ENCODE peak calls at places on chromosome 14, in nine cellular contexts. M is cardiac fibroblast, N is stomach, O is fibroblast of lung, L is endothelial cell of umbilical vein, H is choroid plexus epithelial cell, G is SJSA1, K is AG04450, Y is SK-N-MC. F is an unnamed sample.

GRCh38 chr14:71372411-71372838 is 465.2 kb downstream of the PCNX1 start:
- DNase-seq in O (peak), N (no peak), L (peak), G (no peak), M (peak), Y (no peak), H (peak), K (peak), F (peak)

GRCh38 chr14:75335588-75335987 is 57.0 kb downstream of the FOS start:
- DNase-seq in L (no peak), H (no peak), M (no peak), O (no peak), G (no peak), K (no peak), N (no peak), Y (no peak), F (no peak)

GRCh38 chr14:23530360-23531055 is 21.1 kb downstream of the ZFHX2 start:
- DNase-seq in M (peak), K (no peak), L (no peak), N (no peak), G (no peak), O (no peak), H (no peak), Y (no peak), F (no peak)

GRCh38 chr14:35965425-35965824 is 139.3 kb downstream of the BRMS1L start:
- DNase-seq in M (no peak), Y (no peak), L (no peak), G (no peak), N (no peak), K (no peak), O (no peak), H (no peak), F (no peak)

GRCh38 chr14:67240168-67240932 is 885 bp upstream of the PALS1 start:
- DNase-seq in L (no peak), M (peak), Y (no peak), H (no peak), G (peak), K (no peak), O (no peak), N (peak), F (no peak)

GRCh38 chr14:71410578-71411279 is 503.5 kb downstream of the PCNX1 start:
- DNase-seq in G (no peak), L (no peak), H (peak), O (no peak), N (no peak), K (no peak), Y (no peak), M (peak), F (no peak)

GRCh38 chr14:85421166-85421877 is 108.6 kb upstream of the FLRT2 start:
- DNase-seq in Y (no peak), O (peak), K (peak), H (peak), L (no peak), G (peak), M (peak), N (no peak), F (peak)

GRCh38 chr14:51224551-51224950 is 15.5 kb upstream of the TMX1 start:
- DNase-seq in M (no peak), Y (no peak), K (no peak), H (peak), L (no peak), G (no peak), N (no peak), O (peak), F (peak)

GRCh38 chr14:79583738-79584405 is 627.4 kb downstream of the DIO2 start:
- DNase-seq in M (peak), H (peak), N (no peak), L (no peak), K (peak), Y (no peak), O (peak), G (no peak), F (peak)

GRCh38 chr14:68043752-68044151 is 224.2 kb downstream of the RAD51B start:
- DNase-seq in Y (no peak), H (no peak), L (no peak), G (no peak), K (no peak), N (no peak), M (no peak), O (no peak), F (no peak)

GRCh38 chr14:102540310-102541028 is 30.9 kb upstream of the ANKRD9 start:
- DNase-seq in K (peak), N (no peak), O (peak), Y (peak), H (peak), L (no peak), G (no peak), M (peak), F (peak)

GRCh38 chr14:34750670-34751069 is 36.3 kb upstream of the CFL2 start:
- DNase-seq in M (peak), Y (no peak), O (peak), K (peak), H (peak), G (no peak), N (no peak), L (peak), F (peak)

GRCh38 chr14:37591941-37592287 is 3.1 kb downstream of the FOXA1 start:
- DNase-seq in G (no peak), L (no peak), O (no peak), N (peak), K (no peak), M (no peak), Y (no peak), H (no peak), F (no peak)

GRCh38 chr14:81170829-81171195 is 49.9 kb downstream of the GTF2A1 start:
- DNase-seq in G (no peak), L (no peak), H (no peak), N (no peak), Y (no peak), K (no peak), O (no peak), M (no peak), F (no peak)

GRCh38 chr14:81172881-81173280 is 47.9 kb downstream of the GTF2A1 start:
- DNase-seq in M (no peak), Y (no peak), K (no peak), L (no peak), N (no peak), G (no peak), H (peak), O (peak), F (no peak)

GRCh38 chr14:81169711-81170103 is 51.1 kb downstream of the GTF2A1 start:
- DNase-seq in G (no peak), K (no peak), Y (no peak), M (peak), L (peak), H (peak), O (no peak), N (peak), F (no peak)

GRCh38 chr14:81170104-81170828 is 50.5 kb downstream of the GTF2A1 start:
- DNase-seq in G (peak), O (peak), L (peak), H (peak), M (peak), Y (peak), K (peak), N (peak), F (peak)

GRCh38 chr14:81172353-81172752 is 48.4 kb downstream of the GTF2A1 start:
- DNase-seq in O (no peak), N (no peak), K (no peak), L (no peak), M (no peak), G (no peak), Y (no peak), H (peak), F (no peak)
- H3K4me3 ChIP-seq in O (no peak), N (no peak), K (no peak), L (no peak), M (no peak), G (no peak), Y (no peak), H (no peak), F (no peak)

GRCh38 chr14:91388551-91388975 is 29.1 kb downstream of the CCDC88C start:
- DNase-seq in L (no peak), M (no peak), G (no peak), N (no peak), K (no peak), H (no peak), O (no peak), Y (no peak), F (no peak)
- H3K4me3 ChIP-seq in L (no peak), M (no peak), G (no peak), N (no peak), K (no peak), H (no peak), O (no peak), Y (no peak), F (no peak)

DNA sequence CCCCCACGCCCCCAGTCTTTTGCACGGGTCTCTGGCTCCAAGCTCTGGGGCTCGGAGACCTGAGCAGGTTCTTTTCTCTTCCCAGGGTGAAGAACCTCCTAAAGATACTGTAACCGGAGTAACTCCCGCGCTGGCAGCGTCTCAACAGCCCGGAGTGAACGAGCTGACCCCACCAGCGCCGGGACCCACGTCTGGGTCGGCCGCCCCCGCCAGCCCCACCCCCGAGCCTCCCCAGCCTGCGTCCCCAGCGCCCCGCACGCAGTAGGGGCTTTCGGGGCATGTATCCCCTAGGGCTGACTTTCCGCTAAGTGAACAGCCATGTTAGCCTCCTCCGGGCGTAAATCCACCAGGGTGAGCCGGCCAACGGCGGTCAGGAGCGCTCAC is 834 bp downstream of the SLC35F4 start:
- DNase-seq in K (no peak), N (no peak), G (no peak), H (no peak), O (no peak), Y (no peak), M (no peak), L (no peak), F (no peak)
- H3K4me3 ChIP-seq in K (no peak), N (peak), G (no peak), H (no peak), O (no peak), Y (no peak), M (no peak), L (no peak), F (peak)

GRCh38 chr14:64939817-64940190 is 2.7 kb downstream of the GPX2 start:
- DNase-seq in G (no peak), N (no peak), O (no peak), Y (no peak), M (no peak), H (no peak), L (no peak), K (no peak), F (no peak)

GRCh38 chr14:64937821-64938193 is 4.7 kb downstream of the GPX2 start:
- DNase-seq in K (no peak), M (peak), G (no peak), H (peak), N (no peak), L (peak), O (peak), Y (no peak), F (no peak)

GRCh38 chr14:64938972-64939816 is 3.4 kb downstream of the GPX2 start:
- DNase-seq in Y (no peak), G (no peak), L (no peak), H (no peak), N (no peak), O (no peak), K (no peak), M (no peak), F (no peak)

GRCh38 chr14:64935508-64935907 is 7.0 kb downstream of the GPX2 start:
- DNase-seq in H (no peak), Y (no peak), M (no peak), N (no peak), L (no peak), K (no peak), O (no peak), G (no peak), F (no peak)

DNA sequence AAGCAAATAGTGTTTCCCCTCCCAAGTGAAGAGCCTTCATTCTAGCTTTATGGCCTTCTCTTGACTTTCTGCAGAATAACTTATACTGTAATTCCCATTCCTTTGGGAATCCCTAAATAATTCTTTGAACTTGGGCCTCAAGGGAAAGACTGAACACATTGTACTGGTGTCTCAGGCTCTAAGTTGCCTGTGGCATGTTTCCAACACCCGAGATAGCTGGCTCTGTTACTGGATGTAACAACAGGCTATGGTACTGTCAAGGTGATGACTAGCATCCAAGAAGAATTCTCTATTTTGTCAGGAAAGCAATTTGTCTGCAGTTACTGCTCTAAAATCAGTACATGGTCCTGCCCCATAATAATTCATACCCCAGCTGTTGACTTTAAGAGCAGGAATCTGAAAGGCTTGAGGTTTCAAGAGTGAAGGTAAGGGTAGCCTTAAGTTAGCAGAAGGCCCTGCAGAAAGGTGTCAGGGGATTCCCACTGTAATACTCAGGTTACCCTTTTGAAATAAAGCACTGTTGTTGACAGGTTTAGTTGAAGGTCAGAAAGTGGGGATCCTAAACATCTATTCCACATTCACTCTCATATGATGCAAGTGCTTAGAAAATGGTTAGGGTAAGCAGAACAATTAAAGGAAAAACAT is 5.2 kb downstream of the GPX2 start:
- DNase-seq in Y (no peak), L (no peak), H (peak), N (no peak), O (no peak), K (no peak), M (peak), G (no peak), F (peak)
- H3K4me3 ChIP-seq in Y (no peak), L (no peak), H (no peak), N (no peak), O (no peak), K (no peak), M (no peak), G (no peak), F (no peak)

DNA sequence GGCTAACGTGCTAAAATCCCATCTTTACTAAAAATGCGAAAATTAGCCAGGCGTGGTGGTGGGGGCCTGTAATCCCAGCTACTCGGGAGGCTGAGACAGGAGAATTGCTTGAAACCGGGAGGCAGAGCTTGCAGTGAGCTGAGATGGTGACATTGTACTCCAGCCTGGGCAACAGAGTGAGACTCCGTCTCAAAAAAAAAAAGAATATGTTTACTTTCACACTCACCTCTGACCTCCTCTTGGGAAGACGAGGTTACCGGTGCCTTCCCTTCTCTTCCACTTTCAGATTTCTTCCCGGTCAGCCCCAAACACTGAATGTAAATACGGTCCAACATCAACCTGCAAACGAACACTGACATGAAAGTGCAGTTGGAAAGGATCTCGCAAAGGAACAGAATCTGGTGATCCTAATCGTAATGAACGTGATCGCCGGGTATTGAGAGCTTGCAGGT is 31.8 kb upstream of the PPP1R13B start:
- DNase-seq in G (no peak), K (no peak), O (no peak), L (no peak), N (no peak), H (no peak), Y (no peak), M (no peak), F (no peak)
- H3K4me3 ChIP-seq in G (no peak), K (no peak), O (no peak), L (no peak), N (peak), H (no peak), Y (no peak), M (no peak), F (no peak)

GRCh38 chr14:100012478-100012925 is 52.7 kb upstream of the EVL start:
- DNase-seq in Y (no peak), K (no peak), M (peak), G (no peak), L (peak), O (peak), N (no peak), H (peak), F (peak)
- H3K4me3 ChIP-seq in Y (no peak), K (no peak), M (no peak), G (no peak), L (no peak), O (no peak), N (no peak), H (no peak), F (no peak)

GRCh38 chr14:73246387-73247150 is 9.3 kb downstream of the PAPLN start:
- DNase-seq in Y (no peak), G (no peak), N (no peak), O (no peak), M (no peak), H (no peak), L (no peak), K (no peak), F (no peak)
- H3K4me3 ChIP-seq in Y (no peak), G (peak), N (peak), O (peak), M (peak), H (peak), L (peak), K (peak), F (peak)

F was measured in skeletal muscle cell.